ENCODE peak calls at places on chromosomes 16 and 17, in five cellular contexts. X is G401; H is stimulated activated CD4-positive, alpha-beta T cell treated with anti-CD3 and anti-CD28 coated beads, Interleukin-1b, Interleukin-23, amount 100 ng/mL, for 48 hours; F is CD8-positive, alpha-beta T cell; R is AG04450. V is an unnamed sample.

GRCh38 chr16:49698931-49699715 is 156.8 kb downstream of the ZNF423 start:
- DNase-seq in X (no peak), H (no peak), F (no peak), R (no peak), V (no peak)

GRCh38 chr16:1458336-1458976 is 14.1 kb upstream of the CCDC154 start:
- DNase-seq in X (no peak), H (peak), F (no peak), R (no peak), V (no peak)

GRCh38 chr17:60311186-60311585 is 80.7 kb downstream of the USP32 start:
- DNase-seq in X (no peak), H (no peak), F (no peak), R (no peak), V (no peak)

GRCh38 chr17:70137451-70138230 is 31.7 kb upstream of the KCNJ2 start:
- DNase-seq in X (peak), H (peak), F (no peak), R (peak), V (no peak)

GRCh38 chr17:10172241-10172741 is 26.1 kb downstream of the GAS7 start:
- DNase-seq in X (no peak), H (no peak), F (no peak), R (no peak), V (no peak)

GRCh38 chr17:9389116-9389515 is 186.5 kb downstream of the STX8 start:
- DNase-seq in X (no peak), H (no peak), F (no peak), R (peak), V (no peak)

GRCh38 chr16:21167360-21167759 is 8.9 kb downstream of the LDAF1 start:
- DNase-seq in X (no peak), H (no peak), F (no peak), R (peak), V (no peak)

GRCh38 chr16:50326264-50326663 is 42.5 kb downstream of the BRD7 start:
- DNase-seq in X (no peak), H (no peak), F (no peak), R (no peak), V (no peak)

GRCh38 chr17:2433696-2434095 is 32.8 kb upstream of the MNT start:
- DNase-seq in X (no peak), H (no peak), F (no peak), R (no peak), V (no peak)

GRCh38 chr16:59341368-59341767 is 607.3 kb upstream of the GOT2 start:
- DNase-seq in X (no peak), H (no peak), F (no peak), R (no peak), V (no peak)

GRCh38 chr17:74276561-74277009 is 2.6 kb downstream of the DNAI2 start:
- DNase-seq in X (peak), H (no peak), F (no peak), R (no peak), V (no peak)

GRCh38 chr17:75288359-75288758 is 874 bp downstream of the SLC25A19 start:
- DNase-seq in X (no peak), H (no peak), F (no peak), R (no peak), V (no peak)

GRCh38 chr17:77128895-77129567 is 11.7 kb upstream of the SEC14L1 start:
- DNase-seq in X (peak), H (no peak), F (no peak), R (no peak), V (no peak)

GRCh38 chr16:66616592-66616991 is 12.1 kb downstream of the CMTM3 start:
- DNase-seq in X (no peak), H (no peak), F (no peak), R (no peak), V (no peak)

GRCh38 chr17:81132770-81133723 is 32.3 kb upstream of the PVALEF start:
- DNase-seq in X (no peak), H (no peak), F (no peak), R (no peak), V (no peak)

GRCh38 chr16:88731699-88732098 is 25.4 kb downstream of the CTU2 start:
- DNase-seq in X (no peak), H (no peak), F (no peak), R (no peak), V (no peak)

GRCh38 chr17:47264171-47264570 is 10.5 kb downstream of the ITGB3 start:
- DNase-seq in X (no peak), H (no peak), F (no peak), R (no peak), V (no peak)

GRCh38 chr17:48472485-48473281 is 42.7 kb upstream of the SKAP1 start:
- DNase-seq in X (no peak), H (no peak), F (no peak), R (peak), V (no peak)

GRCh38 chr17:77231076-77231871 is 90.5 kb downstream of the SEC14L1 start:
- DNase-seq in X (no peak), H (no peak), F (no peak), R (no peak), V (no peak)

GRCh38 chr16:68486671-68487495 is 38.6 kb upstream of the SMPD3 start:
- DNase-seq in X (no peak), H (no peak), F (no peak), R (no peak), V (no peak)

GRCh38 chr16:77277141-77277540 is 77.9 kb downstream of the SYCE1L start:
- DNase-seq in X (no peak), H (no peak), F (no peak), R (no peak), V (no peak)

GRCh38 chr17:77308768-77309726 is 168.3 kb downstream of the SEC14L1 start:
- DNase-seq in X (no peak), H (no peak), F (no peak), R (no peak), V (no peak)

GRCh38 chr16:86966781-86967180 is 350.4 kb downstream of the C16orf95 start:
- DNase-seq in X (no peak), H (no peak), F (no peak), R (no peak), V (no peak)

GRCh38 chr17:51322390-51323029 is 62.2 kb downstream of the UTP18 start:
- DNase-seq in X (peak), H (no peak), F (no peak), R (no peak), V (peak)

GRCh38 chr17:58191259-58191896 is 1.1 kb upstream of the EPX start:
- DNase-seq in X (no peak), H (no peak), F (no peak), R (no peak), V (no peak)

GRCh38 chr17:61314368-61315078 is 85.1 kb upstream of the TBX2 start:
- DNase-seq in X (peak), H (no peak), F (no peak), R (no peak), V (no peak)

GRCh38 chr16:11742041-11742535 is 569 bp downstream of the TXNDC11 start:
- DNase-seq in X (no peak), H (no peak), F (peak), R (no peak), V (no peak)

GRCh38 chr16:17374668-17375255 is 96.0 kb downstream of the XYLT1 start:
- DNase-seq in X (no peak), H (no peak), F (no peak), R (no peak), V (no peak)

GRCh38 chr17:72423718-72424117 is 302.9 kb downstream of the SOX9 start:
- DNase-seq in X (no peak), H (no peak), F (no peak), R (no peak), V (no peak)

GRCh38 chr16:19520861-19521331 is 1.0 kb downstream of the GDE1 start:
- DNase-seq in X (peak), H (peak), F (no peak), R (no peak), V (no peak)

GRCh38 chr16:4489030-4489429 is 12.8 kb downstream of the HMOX2 start:
- DNase-seq in X (no peak), H (no peak), F (no peak), R (peak), V (no peak)

GRCh38 chr16:4677390-4677789 is 16.0 kb upstream of the NUDT16L1 start:
- DNase-seq in X (no peak), H (no peak), F (no peak), R (no peak), V (no peak)

GRCh38 chr17:31320791-31321190 is 631 bp downstream of the EVI2A start:
- DNase-seq in X (no peak), H (no peak), F (no peak), R (no peak), V (peak)

GRCh38 chr17:21287703-21288449 is 3.4 kb downstream of the MAP2K3 start:
- DNase-seq in X (no peak), H (peak), F (peak), R (peak), V (peak)

GRCh38 chr17:52128721-52129120 is 29.8 kb downstream of the CA10 start:
- DNase-seq in X (no peak), H (no peak), F (no peak), R (no peak), V (no peak)

GRCh38 chr16:74761665-74762064 is 13.0 kb downstream of the FA2H start:
- DNase-seq in X (no peak), H (no peak), F (no peak), R (no peak), V (no peak)

V was measured in CD4-positive, CD25-positive, alpha-beta regulatory T cell.